ENCODE peak calls at places on chromosome 11, in six cellular contexts. One of them, this sample, is unnamed.

GRCh38 chr11:121544956-121545355 is 92.2 kb upstream of the SORL1-AS1 start:
- DNase-seq in epithelial cell of esophagus: no peak
- DNase-seq in thoracic aorta: no peak
- DNase-seq in brain microvascular endothelial cell: no peak
- DNase-seq in foreskin fibroblast: no peak
- DNase-seq in heart left ventricle: no peak
- DNase-seq in this sample: no peak

GRCh38 chr11:124745835-124746620 is 6.0 kb downstream of the VSIG2 start:
- DNase-seq in foreskin fibroblast: peak
- DNase-seq in brain microvascular endothelial cell: no peak
- DNase-seq in thoracic aorta: no peak
- DNase-seq in epithelial cell of esophagus: peak
- DNase-seq in heart left ventricle: no peak
- DNase-seq in this sample: no peak

GRCh38 chr11:72333657-72334056 is 89.7 kb upstream of the PHOX2A start:
- DNase-seq in thoracic aorta: no peak
- DNase-seq in foreskin fibroblast: no peak
- DNase-seq in heart left ventricle: no peak
- DNase-seq in brain microvascular endothelial cell: no peak
- DNase-seq in epithelial cell of esophagus: no peak
- DNase-seq in this sample: no peak

GRCh38 chr11:125055107-125055715 is 7.9 kb upstream of the SLC37A2 start:
- DNase-seq in thoracic aorta: no peak
- DNase-seq in epithelial cell of esophagus: peak
- DNase-seq in foreskin fibroblast: no peak
- DNase-seq in heart left ventricle: no peak
- DNase-seq in brain microvascular endothelial cell: no peak
- DNase-seq in this sample: no peak

GRCh38 chr11:99069831-99070444 is 49.2 kb downstream of the CNTN5 start:
- DNase-seq in heart left ventricle: no peak
- DNase-seq in foreskin fibroblast: no peak
- DNase-seq in brain microvascular endothelial cell: peak
- DNase-seq in thoracic aorta: no peak
- DNase-seq in epithelial cell of esophagus: peak
- DNase-seq in this sample: no peak

GRCh38 chr11:12110714-12111481 is 508 bp downstream of the MICAL2 start:
- DNase-seq in thoracic aorta: no peak
- DNase-seq in brain microvascular endothelial cell: no peak
- DNase-seq in epithelial cell of esophagus: no peak
- DNase-seq in foreskin fibroblast: peak
- DNase-seq in heart left ventricle: peak
- DNase-seq in this sample: no peak

GRCh38 chr11:59654893-59655292 is 13.9 kb downstream of the PATL1 start:
- DNase-seq in epithelial cell of esophagus: no peak
- DNase-seq in brain microvascular endothelial cell: no peak
- DNase-seq in heart left ventricle: no peak
- DNase-seq in thoracic aorta: no peak
- DNase-seq in foreskin fibroblast: no peak
- DNase-seq in this sample: no peak

GRCh38 chr11:71267807-71268421 is 15.5 kb upstream of the SHANK2 start:
- DNase-seq in epithelial cell of esophagus: no peak
- DNase-seq in foreskin fibroblast: no peak
- DNase-seq in thoracic aorta: no peak
- DNase-seq in heart left ventricle: no peak
- DNase-seq in brain microvascular endothelial cell: no peak
- DNase-seq in this sample: peak

GRCh38 chr11:77345621-77346020 is 44.1 kb upstream of the GDPD4 start:
- DNase-seq in thoracic aorta: no peak
- DNase-seq in foreskin fibroblast: peak
- DNase-seq in epithelial cell of esophagus: no peak
- DNase-seq in heart left ventricle: no peak
- DNase-seq in brain microvascular endothelial cell: peak
- DNase-seq in this sample: no peak

GRCh38 chr11:46315033-46315738 is 32.1 kb upstream of the DGKZ start:
- DNase-seq in brain microvascular endothelial cell: peak
- DNase-seq in epithelial cell of esophagus: peak
- DNase-seq in foreskin fibroblast: peak
- DNase-seq in heart left ventricle: peak
- DNase-seq in thoracic aorta: peak
- DNase-seq in this sample: peak

GRCh38 chr11:73597340-73597955 is 464 bp downstream of the FAM168A start:
- DNase-seq in brain microvascular endothelial cell: no peak
- DNase-seq in heart left ventricle: peak
- DNase-seq in foreskin fibroblast: peak
- DNase-seq in epithelial cell of esophagus: no peak
- DNase-seq in thoracic aorta: peak
- DNase-seq in this sample: no peak

GRCh38 chr11:72573380-72573949 is 100.8 kb downstream of the PDE2A start:
- DNase-seq in foreskin fibroblast: peak
- DNase-seq in brain microvascular endothelial cell: peak
- DNase-seq in heart left ventricle: no peak
- DNase-seq in thoracic aorta: no peak
- DNase-seq in epithelial cell of esophagus: peak
- DNase-seq in this sample: peak

GRCh38 chr11:129946256-129946655 is 50.9 kb upstream of the NFRKB start:
- DNase-seq in foreskin fibroblast: no peak
- DNase-seq in epithelial cell of esophagus: no peak
- DNase-seq in heart left ventricle: no peak
- DNase-seq in brain microvascular endothelial cell: no peak
- DNase-seq in thoracic aorta: no peak
- DNase-seq in this sample: no peak

GRCh38 chr11:67138922-67139321 is 19.9 kb downstream of the KDM2A start:
- DNase-seq in epithelial cell of esophagus: no peak
- DNase-seq in thoracic aorta: no peak
- DNase-seq in foreskin fibroblast: no peak
- DNase-seq in heart left ventricle: no peak
- DNase-seq in brain microvascular endothelial cell: no peak
- DNase-seq in this sample: no peak

GRCh38 chr11:31419669-31420068 is 50.0 kb downstream of the DNAJC24 start:
- DNase-seq in epithelial cell of esophagus: no peak
- DNase-seq in heart left ventricle: no peak
- DNase-seq in foreskin fibroblast: peak
- DNase-seq in brain microvascular endothelial cell: no peak
- DNase-seq in thoracic aorta: no peak
- DNase-seq in this sample: no peak

GRCh38 chr11:69477111-69477510 is 4.4 kb upstream of the LINC01488 start:
- DNase-seq in brain microvascular endothelial cell: no peak
- DNase-seq in thoracic aorta: no peak
- DNase-seq in epithelial cell of esophagus: no peak
- DNase-seq in foreskin fibroblast: no peak
- DNase-seq in heart left ventricle: no peak
- DNase-seq in this sample: no peak

GRCh38 chr11:126134461-126135155 is 71.9 kb upstream of the CDON start:
- DNase-seq in epithelial cell of esophagus: no peak
- DNase-seq in brain microvascular endothelial cell: no peak
- DNase-seq in heart left ventricle: no peak
- DNase-seq in thoracic aorta: no peak
- DNase-seq in foreskin fibroblast: no peak
- DNase-seq in this sample: no peak

GRCh38 chr11:67167086-67167485 is 48.0 kb downstream of the KDM2A start:
- DNase-seq in thoracic aorta: no peak
- DNase-seq in epithelial cell of esophagus: peak
- DNase-seq in brain microvascular endothelial cell: no peak
- DNase-seq in foreskin fibroblast: peak
- DNase-seq in heart left ventricle: no peak
- DNase-seq in this sample: no peak

GRCh38 chr11:69659591-69659990 is 15.6 kb downstream of the LTO1 start:
- DNase-seq in thoracic aorta: no peak
- DNase-seq in heart left ventricle: no peak
- DNase-seq in epithelial cell of esophagus: no peak
- DNase-seq in foreskin fibroblast: no peak
- DNase-seq in brain microvascular endothelial cell: no peak
- DNase-seq in this sample: no peak

GRCh38 chr11:44622190-44622650 is 56.8 kb downstream of the CD82 start:
- DNase-seq in epithelial cell of esophagus: no peak
- DNase-seq in thoracic aorta: no peak
- DNase-seq in heart left ventricle: no peak
- DNase-seq in foreskin fibroblast: no peak
- DNase-seq in brain microvascular endothelial cell: no peak
- DNase-seq in this sample: peak

GRCh38 chr11:122853261-122853660 is 15.0 kb downstream of the CRTAM start:
- DNase-seq in heart left ventricle: no peak
- DNase-seq in brain microvascular endothelial cell: no peak
- DNase-seq in epithelial cell of esophagus: no peak
- DNase-seq in thoracic aorta: no peak
- DNase-seq in foreskin fibroblast: no peak
- DNase-seq in this sample: no peak

GRCh38 chr11:122847437-122847836 is 9.1 kb downstream of the CRTAM start:
- DNase-seq in heart left ventricle: no peak
- DNase-seq in epithelial cell of esophagus: no peak
- DNase-seq in foreskin fibroblast: no peak
- DNase-seq in thoracic aorta: no peak
- DNase-seq in brain microvascular endothelial cell: no peak
- DNase-seq in this sample: no peak

GRCh38 chr11:122851366-122852011 is 13.2 kb downstream of the CRTAM start:
- DNase-seq in epithelial cell of esophagus: no peak
- DNase-seq in heart left ventricle: no peak
- DNase-seq in brain microvascular endothelial cell: no peak
- DNase-seq in foreskin fibroblast: no peak
- DNase-seq in thoracic aorta: no peak
- DNase-seq in this sample: no peak

GRCh38 chr11:122852071-122852831 is 14.0 kb downstream of the CRTAM start:
- DNase-seq in thoracic aorta: no peak
- DNase-seq in heart left ventricle: no peak
- DNase-seq in epithelial cell of esophagus: peak
- DNase-seq in brain microvascular endothelial cell: peak
- DNase-seq in foreskin fibroblast: peak
- DNase-seq in this sample: no peak

DNA sequence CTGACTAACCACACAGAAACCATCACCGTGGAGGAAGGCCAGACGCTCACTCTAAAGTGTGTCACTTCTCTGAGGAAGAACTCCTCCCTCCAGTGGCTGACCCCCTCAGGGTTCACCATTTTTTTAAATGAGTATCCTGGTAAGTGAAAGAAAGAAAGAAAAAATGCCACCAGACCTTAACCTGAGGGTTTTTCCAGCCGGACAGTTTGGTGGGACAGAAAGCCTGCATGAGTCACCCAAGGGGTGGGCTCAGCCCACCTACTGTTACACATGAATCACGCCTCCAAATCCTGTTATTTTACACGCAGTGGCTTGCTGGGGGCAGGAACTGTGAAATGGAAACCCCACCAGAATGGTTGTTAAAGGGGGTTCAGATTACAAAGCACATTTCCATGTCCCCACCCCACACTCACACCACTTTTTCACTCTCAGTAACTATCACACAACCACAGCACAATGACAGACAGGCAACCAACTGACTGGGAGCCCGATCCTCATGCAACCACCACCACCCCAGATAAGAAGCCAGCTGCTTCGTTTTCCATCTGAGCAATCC is 11.9 kb downstream of the CRTAM start:
- DNase-seq in foreskin fibroblast: peak
- DNase-seq in heart left ventricle: no peak
- DNase-seq in thoracic aorta: no peak
- DNase-seq in epithelial cell of esophagus: peak
- DNase-seq in brain microvascular endothelial cell: peak
- DNase-seq in this sample: no peak
- TF ChIP-seq CTCF in foreskin fibroblast: peak
- TF ChIP-seq CTCF in heart left ventricle: no peak
- TF ChIP-seq CTCF in thoracic aorta: no peak
- TF ChIP-seq CTCF in epithelial cell of esophagus: no peak
- TF ChIP-seq CTCF in brain microvascular endothelial cell: peak
- TF ChIP-seq CTCF in this sample: no peak

GRCh38 chr11:27722117-27722844 is 22.0 kb upstream of the BDNF start:
- DNase-seq in thoracic aorta: no peak
- DNase-seq in brain microvascular endothelial cell: peak
- DNase-seq in epithelial cell of esophagus: peak
- DNase-seq in foreskin fibroblast: peak
- DNase-seq in heart left ventricle: no peak
- DNase-seq in this sample: no peak

GRCh38 chr11:27721505-27722116 is 21.4 kb upstream of the BDNF start:
- DNase-seq in foreskin fibroblast: no peak
- DNase-seq in heart left ventricle: no peak
- DNase-seq in brain microvascular endothelial cell: no peak
- DNase-seq in epithelial cell of esophagus: no peak
- DNase-seq in thoracic aorta: no peak
- DNase-seq in this sample: no peak

GRCh38 chr11:27722945-27723344 is 22.7 kb upstream of the BDNF start:
- DNase-seq in epithelial cell of esophagus: no peak
- DNase-seq in thoracic aorta: no peak
- DNase-seq in foreskin fibroblast: peak
- DNase-seq in heart left ventricle: no peak
- DNase-seq in brain microvascular endothelial cell: peak
- DNase-seq in this sample: no peak

GRCh38 chr11:27726981-27727380 is 26.7 kb upstream of the BDNF start:
- DNase-seq in foreskin fibroblast: no peak
- DNase-seq in heart left ventricle: no peak
- DNase-seq in thoracic aorta: no peak
- DNase-seq in brain microvascular endothelial cell: no peak
- DNase-seq in epithelial cell of esophagus: no peak
- DNase-seq in this sample: no peak

GRCh38 chr11:27723685-27724084 is 23.4 kb upstream of the BDNF start:
- DNase-seq in brain microvascular endothelial cell: no peak
- DNase-seq in foreskin fibroblast: no peak
- DNase-seq in heart left ventricle: no peak
- DNase-seq in thoracic aorta: no peak
- DNase-seq in epithelial cell of esophagus: no peak
- DNase-seq in this sample: no peak
- TF ChIP-seq CTCF in brain microvascular endothelial cell: peak
- TF ChIP-seq CTCF in foreskin fibroblast: peak
- TF ChIP-seq CTCF in heart left ventricle: no peak
- TF ChIP-seq CTCF in thoracic aorta: no peak
- TF ChIP-seq CTCF in epithelial cell of esophagus: no peak
- TF ChIP-seq CTCF in this sample: no peak

GRCh38 chr11:119295178-119295577 is 21.8 kb downstream of the MCAM start:
- DNase-seq in foreskin fibroblast: peak
- DNase-seq in brain microvascular endothelial cell: no peak
- DNase-seq in heart left ventricle: no peak
- DNase-seq in thoracic aorta: no peak
- DNase-seq in epithelial cell of esophagus: peak
- DNase-seq in this sample: no peak
- TF ChIP-seq CTCF in foreskin fibroblast: no peak
- TF ChIP-seq CTCF in brain microvascular endothelial cell: peak
- TF ChIP-seq CTCF in heart left ventricle: no peak
- TF ChIP-seq CTCF in thoracic aorta: no peak
- TF ChIP-seq CTCF in epithelial cell of esophagus: peak
- TF ChIP-seq CTCF in this sample: no peak

DNA sequence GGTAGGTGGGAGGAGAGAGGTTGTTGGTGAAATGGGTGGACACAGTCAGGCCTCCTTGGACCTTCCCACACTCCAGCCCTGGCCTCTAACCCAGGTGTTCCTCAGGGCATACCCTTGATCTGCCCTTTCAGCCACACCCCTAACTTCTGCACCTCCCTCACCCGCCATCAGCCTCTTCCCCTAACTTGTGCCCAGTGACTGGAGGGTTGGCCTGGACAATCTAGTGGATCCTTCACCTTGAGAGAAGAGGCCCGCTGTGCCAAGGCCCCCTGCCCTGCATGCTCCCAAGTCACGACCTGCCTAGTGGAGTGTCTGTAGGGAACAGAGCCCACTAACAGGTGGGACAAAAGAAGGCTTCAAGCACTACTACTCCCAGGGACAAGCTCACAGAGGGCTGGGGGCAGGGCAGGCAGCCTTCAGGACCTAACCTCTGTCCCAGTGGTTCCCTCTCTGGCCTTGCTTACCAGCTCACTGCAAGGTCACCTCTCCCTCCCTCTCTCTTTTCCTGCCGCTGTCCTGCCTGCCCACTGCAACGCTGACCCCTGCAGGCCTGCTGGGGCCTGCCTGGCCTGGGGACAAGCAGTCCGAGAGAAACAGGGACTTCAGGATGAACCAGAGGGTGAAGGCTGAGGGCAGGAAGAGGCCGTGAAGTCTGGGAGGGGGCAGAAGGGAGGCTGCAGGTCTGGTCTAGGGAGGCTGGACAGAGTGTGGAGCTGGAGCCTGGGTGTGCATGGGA is 3.3 kb downstream of the SYT7 start:
- DNase-seq in thoracic aorta: no peak
- DNase-seq in brain microvascular endothelial cell: no peak
- DNase-seq in heart left ventricle: peak
- DNase-seq in foreskin fibroblast: peak
- DNase-seq in epithelial cell of esophagus: no peak
- DNase-seq in this sample: no peak
- TF ChIP-seq CTCF in thoracic aorta: no peak
- TF ChIP-seq CTCF in brain microvascular endothelial cell: peak
- TF ChIP-seq CTCF in heart left ventricle: peak
- TF ChIP-seq CTCF in foreskin fibroblast: peak
- TF ChIP-seq CTCF in epithelial cell of esophagus: no peak
- TF ChIP-seq CTCF in this sample: no peak